ENCODE peak calls at places on chromosomes 6 and 20, in ten cellular contexts. One of them, this sample, is unnamed.

GRCh38 chr6:161242779-161243693 is 30.8 kb downstream of the AGPAT4 start:
- DNase-seq in immature natural killer cell: peak
- DNase-seq in A172: peak
- DNase-seq in iPS DF 6.9: peak
- DNase-seq in stimulated activated CD8-positive, alpha-beta memory T cell treated with anti-CD3 and anti-CD28 coated beads, Interleukin-4, amount 100 ng/mL, for 24 hours: peak
- DNase-seq in non-pigmented ciliary epithelial cell: no peak
- DNase-seq in fibroblast of pulmonary artery: peak
- DNase-seq in IMR-90: peak
- DNase-seq in cardiac muscle cell: no peak
- DNase-seq in endothelial cell: peak
- DNase-seq in this sample: peak

GRCh38 chr6:47131773-47132172 is 89.6 kb upstream of the ADGRF1 start:
- DNase-seq in stimulated activated CD8-positive, alpha-beta memory T cell treated with anti-CD3 and anti-CD28 coated beads, Interleukin-4, amount 100 ng/mL, for 24 hours: no peak
- DNase-seq in cardiac muscle cell: no peak
- DNase-seq in non-pigmented ciliary epithelial cell: no peak
- DNase-seq in endothelial cell: no peak
- DNase-seq in A172: no peak
- DNase-seq in immature natural killer cell: no peak
- DNase-seq in fibroblast of pulmonary artery: peak
- DNase-seq in iPS DF 6.9: no peak
- DNase-seq in IMR-90: no peak
- DNase-seq in this sample: no peak

GRCh38 chr6:145963216-145964068 is 716 bp downstream of the SHPRH start:
- DNase-seq in cardiac muscle cell: peak
- DNase-seq in A172: peak
- DNase-seq in fibroblast of pulmonary artery: peak
- DNase-seq in non-pigmented ciliary epithelial cell: no peak
- DNase-seq in IMR-90: peak
- DNase-seq in stimulated activated CD8-positive, alpha-beta memory T cell treated with anti-CD3 and anti-CD28 coated beads, Interleukin-4, amount 100 ng/mL, for 24 hours: peak
- DNase-seq in endothelial cell: peak
- DNase-seq in immature natural killer cell: no peak
- DNase-seq in iPS DF 6.9: no peak
- DNase-seq in this sample: peak

GRCh38 chr6:118935331-118935668 is 341 bp upstream of the MCM9 start:
- DNase-seq in stimulated activated CD8-positive, alpha-beta memory T cell treated with anti-CD3 and anti-CD28 coated beads, Interleukin-4, amount 100 ng/mL, for 24 hours: no peak
- DNase-seq in cardiac muscle cell: no peak
- DNase-seq in A172: no peak
- DNase-seq in immature natural killer cell: no peak
- DNase-seq in iPS DF 6.9: no peak
- DNase-seq in IMR-90: no peak
- DNase-seq in endothelial cell: no peak
- DNase-seq in fibroblast of pulmonary artery: no peak
- DNase-seq in non-pigmented ciliary epithelial cell: no peak
- DNase-seq in this sample: no peak

GRCh38 chr6:142900467-142900961 is 44.5 kb downstream of the HIVEP2 start:
- DNase-seq in endothelial cell: no peak
- DNase-seq in cardiac muscle cell: no peak
- DNase-seq in fibroblast of pulmonary artery: peak
- DNase-seq in non-pigmented ciliary epithelial cell: no peak
- DNase-seq in stimulated activated CD8-positive, alpha-beta memory T cell treated with anti-CD3 and anti-CD28 coated beads, Interleukin-4, amount 100 ng/mL, for 24 hours: no peak
- DNase-seq in A172: no peak
- DNase-seq in IMR-90: no peak
- DNase-seq in immature natural killer cell: no peak
- DNase-seq in iPS DF 6.9: no peak
- DNase-seq in this sample: peak

GRCh38 chr20:63179876-63180275 is 36.1 kb downstream of the YTHDF1 start:
- DNase-seq in endothelial cell: no peak
- DNase-seq in IMR-90: no peak
- DNase-seq in A172: no peak
- DNase-seq in immature natural killer cell: no peak
- DNase-seq in non-pigmented ciliary epithelial cell: no peak
- DNase-seq in fibroblast of pulmonary artery: no peak
- DNase-seq in stimulated activated CD8-positive, alpha-beta memory T cell treated with anti-CD3 and anti-CD28 coated beads, Interleukin-4, amount 100 ng/mL, for 24 hours: no peak
- DNase-seq in cardiac muscle cell: no peak
- DNase-seq in iPS DF 6.9: no peak
- DNase-seq in this sample: no peak

GRCh38 chr20:37375227-37375626 is 29.3 kb downstream of the SRC start:
- DNase-seq in immature natural killer cell: no peak
- DNase-seq in stimulated activated CD8-positive, alpha-beta memory T cell treated with anti-CD3 and anti-CD28 coated beads, Interleukin-4, amount 100 ng/mL, for 24 hours: no peak
- DNase-seq in iPS DF 6.9: no peak
- DNase-seq in A172: no peak
- DNase-seq in non-pigmented ciliary epithelial cell: no peak
- DNase-seq in endothelial cell: no peak
- DNase-seq in fibroblast of pulmonary artery: no peak
- DNase-seq in cardiac muscle cell: no peak
- DNase-seq in IMR-90: no peak
- DNase-seq in this sample: no peak

GRCh38 chr6:27138837-27139752 is 108.4 kb upstream of the PRSS16 start:
- DNase-seq in IMR-90: peak
- DNase-seq in endothelial cell: peak
- DNase-seq in immature natural killer cell: peak
- DNase-seq in non-pigmented ciliary epithelial cell: no peak
- DNase-seq in iPS DF 6.9: peak
- DNase-seq in fibroblast of pulmonary artery: peak
- DNase-seq in cardiac muscle cell: peak
- DNase-seq in stimulated activated CD8-positive, alpha-beta memory T cell treated with anti-CD3 and anti-CD28 coated beads, Interleukin-4, amount 100 ng/mL, for 24 hours: peak
- DNase-seq in A172: no peak
- DNase-seq in this sample: no peak

GRCh38 chr6:28351493-28351925 is 1.8 kb downstream of the ZKSCAN3 start:
- DNase-seq in immature natural killer cell: no peak
- DNase-seq in IMR-90: no peak
- DNase-seq in iPS DF 6.9: no peak
- DNase-seq in fibroblast of pulmonary artery: no peak
- DNase-seq in A172: no peak
- DNase-seq in endothelial cell: no peak
- DNase-seq in non-pigmented ciliary epithelial cell: no peak
- DNase-seq in cardiac muscle cell: no peak
- DNase-seq in stimulated activated CD8-positive, alpha-beta memory T cell treated with anti-CD3 and anti-CD28 coated beads, Interleukin-4, amount 100 ng/mL, for 24 hours: no peak
- DNase-seq in this sample: no peak

GRCh38 chr20:62501801-62502495 is 26.2 kb upstream of the GATA5 start:
- DNase-seq in cardiac muscle cell: no peak
- DNase-seq in endothelial cell: no peak
- DNase-seq in immature natural killer cell: no peak
- DNase-seq in fibroblast of pulmonary artery: peak
- DNase-seq in IMR-90: peak
- DNase-seq in iPS DF 6.9: no peak
- DNase-seq in non-pigmented ciliary epithelial cell: peak
- DNase-seq in stimulated activated CD8-positive, alpha-beta memory T cell treated with anti-CD3 and anti-CD28 coated beads, Interleukin-4, amount 100 ng/mL, for 24 hours: peak
- DNase-seq in A172: peak
- DNase-seq in this sample: peak

GRCh38 chr6:71619836-71620235 is 266.5 kb upstream of the RIMS1 start:
- DNase-seq in iPS DF 6.9: no peak
- DNase-seq in cardiac muscle cell: no peak
- DNase-seq in immature natural killer cell: no peak
- DNase-seq in endothelial cell: no peak
- DNase-seq in stimulated activated CD8-positive, alpha-beta memory T cell treated with anti-CD3 and anti-CD28 coated beads, Interleukin-4, amount 100 ng/mL, for 24 hours: no peak
- DNase-seq in non-pigmented ciliary epithelial cell: no peak
- DNase-seq in IMR-90: no peak
- DNase-seq in fibroblast of pulmonary artery: no peak
- DNase-seq in A172: no peak
- DNase-seq in this sample: no peak

GRCh38 chr6:136463796-136464542 is 86.3 kb downstream of the MAP7 start:
- DNase-seq in endothelial cell: no peak
- DNase-seq in fibroblast of pulmonary artery: no peak
- DNase-seq in stimulated activated CD8-positive, alpha-beta memory T cell treated with anti-CD3 and anti-CD28 coated beads, Interleukin-4, amount 100 ng/mL, for 24 hours: no peak
- DNase-seq in cardiac muscle cell: no peak
- DNase-seq in A172: no peak
- DNase-seq in immature natural killer cell: peak
- DNase-seq in IMR-90: no peak
- DNase-seq in iPS DF 6.9: no peak
- DNase-seq in non-pigmented ciliary epithelial cell: no peak
- DNase-seq in this sample: no peak

GRCh38 chr6:149216459-149216858 is 101.1 kb upstream of the TAB2 start:
- DNase-seq in A172: no peak
- DNase-seq in iPS DF 6.9: peak
- DNase-seq in stimulated activated CD8-positive, alpha-beta memory T cell treated with anti-CD3 and anti-CD28 coated beads, Interleukin-4, amount 100 ng/mL, for 24 hours: no peak
- DNase-seq in IMR-90: no peak
- DNase-seq in non-pigmented ciliary epithelial cell: no peak
- DNase-seq in endothelial cell: no peak
- DNase-seq in immature natural killer cell: no peak
- DNase-seq in cardiac muscle cell: no peak
- DNase-seq in fibroblast of pulmonary artery: no peak
- DNase-seq in this sample: no peak

GRCh38 chr6:52125139-52125538 is 37.7 kb upstream of the PKHD1 start:
- DNase-seq in IMR-90: no peak
- DNase-seq in A172: no peak
- DNase-seq in stimulated activated CD8-positive, alpha-beta memory T cell treated with anti-CD3 and anti-CD28 coated beads, Interleukin-4, amount 100 ng/mL, for 24 hours: no peak
- DNase-seq in endothelial cell: no peak
- DNase-seq in iPS DF 6.9: no peak
- DNase-seq in fibroblast of pulmonary artery: no peak
- DNase-seq in immature natural killer cell: no peak
- DNase-seq in non-pigmented ciliary epithelial cell: no peak
- DNase-seq in cardiac muscle cell: no peak
- DNase-seq in this sample: no peak

GRCh38 chr20:50758469-50758868 is 27.1 kb downstream of the PARD6B start:
- DNase-seq in immature natural killer cell: no peak
- DNase-seq in cardiac muscle cell: no peak
- DNase-seq in A172: no peak
- DNase-seq in fibroblast of pulmonary artery: no peak
- DNase-seq in iPS DF 6.9: no peak
- DNase-seq in IMR-90: peak
- DNase-seq in non-pigmented ciliary epithelial cell: no peak
- DNase-seq in endothelial cell: no peak
- DNase-seq in stimulated activated CD8-positive, alpha-beta memory T cell treated with anti-CD3 and anti-CD28 coated beads, Interleukin-4, amount 100 ng/mL, for 24 hours: no peak
- DNase-seq in this sample: peak

This sample was measured in astrocyte.